ENCODE peak calls at places on chromosomes 6 and 20, in eight cellular contexts. One of them, this sample, is unnamed.
A peak's percentile ranks its signal among the peaks of the same experiment; 100 is the strongest.

GRCh38 chr20:39025883-39026282 is 63.7 kb downstream of the DHX35 start:
- DNase-seq in activated CD4-positive, CD25-positive, alpha-beta regulatory T cell treated with anti-CD3 and anti-CD28 coated beads, Interleukin-2, amount 50 U/mL, for 16 hours: no peak
- DNase-seq in NCI-H2171 treated with DMSO at 0.1 percent for 48 hours: no peak
- DNase-seq in activated CD8-positive, alpha-beta memory T cell treated with anti-CD3 and anti-CD28 coated beads, Interleukin-2, amount 50 U/mL, for 4 hours: no peak
- DNase-seq in IMR-90: no peak
- DNase-seq in T-helper 9 cell: no peak
- DNase-seq in fibroblast of pulmonary artery: no peak
- DNase-seq in stimulated activated CD8-positive, alpha-beta memory T cell treated with anti-CD3 and anti-CD28 coated beads, Interleukin-4, amount 100 ng/mL, for 1 hour: no peak
- DNase-seq in this sample: no peak

GRCh38 chr20:61440548-61441055 is 188.5 kb downstream of the CDH4 start:
- DNase-seq in stimulated activated CD8-positive, alpha-beta memory T cell treated with anti-CD3 and anti-CD28 coated beads, Interleukin-4, amount 100 ng/mL, for 1 hour: no peak
- DNase-seq in NCI-H2171 treated with DMSO at 0.1 percent for 48 hours: no peak
- DNase-seq in activated CD4-positive, CD25-positive, alpha-beta regulatory T cell treated with anti-CD3 and anti-CD28 coated beads, Interleukin-2, amount 50 U/mL, for 16 hours: no peak
- DNase-seq in T-helper 9 cell: no peak
- DNase-seq in activated CD8-positive, alpha-beta memory T cell treated with anti-CD3 and anti-CD28 coated beads, Interleukin-2, amount 50 U/mL, for 4 hours: no peak
- DNase-seq in fibroblast of pulmonary artery: no peak
- DNase-seq in IMR-90: no peak
- DNase-seq in this sample: no peak

GRCh38 chr6:7270320-7271204 is 42.4 kb downstream of the SSR1 start:
- DNase-seq in NCI-H2171 treated with DMSO at 0.1 percent for 48 hours: no peak
- DNase-seq in stimulated activated CD8-positive, alpha-beta memory T cell treated with anti-CD3 and anti-CD28 coated beads, Interleukin-4, amount 100 ng/mL, for 1 hour: no peak
- DNase-seq in activated CD4-positive, CD25-positive, alpha-beta regulatory T cell treated with anti-CD3 and anti-CD28 coated beads, Interleukin-2, amount 50 U/mL, for 16 hours: no peak
- DNase-seq in fibroblast of pulmonary artery: no peak
- DNase-seq in activated CD8-positive, alpha-beta memory T cell treated with anti-CD3 and anti-CD28 coated beads, Interleukin-2, amount 50 U/mL, for 4 hours: no peak
- DNase-seq in IMR-90: no peak
- DNase-seq in T-helper 9 cell: no peak
- DNase-seq in this sample: no peak

GRCh38 chr6:3885262-3886036 is 36.3 kb downstream of the FAM50B start:
- DNase-seq in NCI-H2171 treated with DMSO at 0.1 percent for 48 hours: peak; percentile 70
- DNase-seq in T-helper 9 cell: no peak
- DNase-seq in activated CD4-positive, CD25-positive, alpha-beta regulatory T cell treated with anti-CD3 and anti-CD28 coated beads, Interleukin-2, amount 50 U/mL, for 16 hours: no peak
- DNase-seq in stimulated activated CD8-positive, alpha-beta memory T cell treated with anti-CD3 and anti-CD28 coated beads, Interleukin-4, amount 100 ng/mL, for 1 hour: no peak
- DNase-seq in activated CD8-positive, alpha-beta memory T cell treated with anti-CD3 and anti-CD28 coated beads, Interleukin-2, amount 50 U/mL, for 4 hours: no peak
- DNase-seq in fibroblast of pulmonary artery: no peak
- DNase-seq in IMR-90: no peak
- DNase-seq in this sample: peak; percentile 31

GRCh38 chr6:160995271-160995670 is 3.7 kb downstream of the MAP3K4 start:
- DNase-seq in activated CD8-positive, alpha-beta memory T cell treated with anti-CD3 and anti-CD28 coated beads, Interleukin-2, amount 50 U/mL, for 4 hours: no peak
- DNase-seq in stimulated activated CD8-positive, alpha-beta memory T cell treated with anti-CD3 and anti-CD28 coated beads, Interleukin-4, amount 100 ng/mL, for 1 hour: no peak
- DNase-seq in activated CD4-positive, CD25-positive, alpha-beta regulatory T cell treated with anti-CD3 and anti-CD28 coated beads, Interleukin-2, amount 50 U/mL, for 16 hours: no peak
- DNase-seq in fibroblast of pulmonary artery: no peak
- DNase-seq in NCI-H2171 treated with DMSO at 0.1 percent for 48 hours: peak; percentile 30
- DNase-seq in IMR-90: no peak
- DNase-seq in T-helper 9 cell: no peak
- DNase-seq in this sample: no peak

GRCh38 chr20:24704899-24705298 is 235.5 kb downstream of the SYNDIG1 start:
- DNase-seq in stimulated activated CD8-positive, alpha-beta memory T cell treated with anti-CD3 and anti-CD28 coated beads, Interleukin-4, amount 100 ng/mL, for 1 hour: no peak
- DNase-seq in T-helper 9 cell: no peak
- DNase-seq in NCI-H2171 treated with DMSO at 0.1 percent for 48 hours: no peak
- DNase-seq in fibroblast of pulmonary artery: no peak
- DNase-seq in activated CD4-positive, CD25-positive, alpha-beta regulatory T cell treated with anti-CD3 and anti-CD28 coated beads, Interleukin-2, amount 50 U/mL, for 16 hours: no peak
- DNase-seq in IMR-90: no peak
- DNase-seq in activated CD8-positive, alpha-beta memory T cell treated with anti-CD3 and anti-CD28 coated beads, Interleukin-2, amount 50 U/mL, for 4 hours: no peak
- DNase-seq in this sample: no peak

GRCh38 chr20:50467618-50468373 is 42.4 kb upstream of the PTPN1 start:
- DNase-seq in NCI-H2171 treated with DMSO at 0.1 percent for 48 hours: peak; percentile 71
- DNase-seq in activated CD8-positive, alpha-beta memory T cell treated with anti-CD3 and anti-CD28 coated beads, Interleukin-2, amount 50 U/mL, for 4 hours: no peak
- DNase-seq in activated CD4-positive, CD25-positive, alpha-beta regulatory T cell treated with anti-CD3 and anti-CD28 coated beads, Interleukin-2, amount 50 U/mL, for 16 hours: no peak
- DNase-seq in fibroblast of pulmonary artery: peak; percentile 68
- DNase-seq in IMR-90: peak; percentile 50
- DNase-seq in T-helper 9 cell: no peak
- DNase-seq in stimulated activated CD8-positive, alpha-beta memory T cell treated with anti-CD3 and anti-CD28 coated beads, Interleukin-4, amount 100 ng/mL, for 1 hour: no peak
- DNase-seq in this sample: peak; percentile 64

GRCh38 chr20:51500311-51500710 is 42.2 kb downstream of the NFATC2 start:
- DNase-seq in T-helper 9 cell: peak; percentile 28
- DNase-seq in stimulated activated CD8-positive, alpha-beta memory T cell treated with anti-CD3 and anti-CD28 coated beads, Interleukin-4, amount 100 ng/mL, for 1 hour: no peak
- DNase-seq in activated CD8-positive, alpha-beta memory T cell treated with anti-CD3 and anti-CD28 coated beads, Interleukin-2, amount 50 U/mL, for 4 hours: peak; percentile 56
- DNase-seq in activated CD4-positive, CD25-positive, alpha-beta regulatory T cell treated with anti-CD3 and anti-CD28 coated beads, Interleukin-2, amount 50 U/mL, for 16 hours: no peak
- DNase-seq in fibroblast of pulmonary artery: no peak
- DNase-seq in IMR-90: no peak
- DNase-seq in NCI-H2171 treated with DMSO at 0.1 percent for 48 hours: no peak
- DNase-seq in this sample: no peak

GRCh38 chr20:38805502-38805957 is at the start of gene PPP1R16B:
- DNase-seq in IMR-90: no peak
- DNase-seq in fibroblast of pulmonary artery: peak; percentile 36
- DNase-seq in activated CD8-positive, alpha-beta memory T cell treated with anti-CD3 and anti-CD28 coated beads, Interleukin-2, amount 50 U/mL, for 4 hours: peak; percentile 86
- DNase-seq in NCI-H2171 treated with DMSO at 0.1 percent for 48 hours: peak; percentile 43
- DNase-seq in T-helper 9 cell: peak; percentile 67
- DNase-seq in activated CD4-positive, CD25-positive, alpha-beta regulatory T cell treated with anti-CD3 and anti-CD28 coated beads, Interleukin-2, amount 50 U/mL, for 16 hours: peak; percentile 43
- DNase-seq in stimulated activated CD8-positive, alpha-beta memory T cell treated with anti-CD3 and anti-CD28 coated beads, Interleukin-4, amount 100 ng/mL, for 1 hour: peak; percentile 71
- DNase-seq in this sample: no peak

GRCh38 chr6:132570221-132570777 is at the start of gene TAAR6:
- DNase-seq in fibroblast of pulmonary artery: no peak
- DNase-seq in activated CD4-positive, CD25-positive, alpha-beta regulatory T cell treated with anti-CD3 and anti-CD28 coated beads, Interleukin-2, amount 50 U/mL, for 16 hours: no peak
- DNase-seq in NCI-H2171 treated with DMSO at 0.1 percent for 48 hours: no peak
- DNase-seq in IMR-90: no peak
- DNase-seq in T-helper 9 cell: no peak
- DNase-seq in stimulated activated CD8-positive, alpha-beta memory T cell treated with anti-CD3 and anti-CD28 coated beads, Interleukin-4, amount 100 ng/mL, for 1 hour: no peak
- DNase-seq in activated CD8-positive, alpha-beta memory T cell treated with anti-CD3 and anti-CD28 coated beads, Interleukin-2, amount 50 U/mL, for 4 hours: no peak
- DNase-seq in this sample: no peak

GRCh38 chr6:25987845-25988244 is 25.2 kb downstream of the TRIM38 start:
- DNase-seq in activated CD8-positive, alpha-beta memory T cell treated with anti-CD3 and anti-CD28 coated beads, Interleukin-2, amount 50 U/mL, for 4 hours: no peak
- DNase-seq in fibroblast of pulmonary artery: no peak
- DNase-seq in IMR-90: no peak
- DNase-seq in activated CD4-positive, CD25-positive, alpha-beta regulatory T cell treated with anti-CD3 and anti-CD28 coated beads, Interleukin-2, amount 50 U/mL, for 16 hours: no peak
- DNase-seq in stimulated activated CD8-positive, alpha-beta memory T cell treated with anti-CD3 and anti-CD28 coated beads, Interleukin-4, amount 100 ng/mL, for 1 hour: no peak
- DNase-seq in NCI-H2171 treated with DMSO at 0.1 percent for 48 hours: no peak
- DNase-seq in T-helper 9 cell: no peak
- DNase-seq in this sample: no peak